ENCODE peak calls at places on chromosomes 7 and 10, in ten cellular contexts. G is left lung, V is GM23338, N is lower leg skin, X is astrocyte, W is MCF 10A, I is fibroblast of lung, P is GM13976, M is fibroblast of pulmonary artery, O is heart right ventricle. K is an unnamed sample.

GRCh38 chr10:95503012-95503411 is 58.2 kb downstream of the SORBS1 start:
- DNase-seq in V (no peak), X (no peak), N (no peak), G (no peak), I (no peak), M (no peak), W (no peak), P (no peak), O (no peak), K (no peak)

GRCh38 chr10:36624551-36625100 is 500.8 kb upstream of the ANKRD30A start:
- DNase-seq in P (no peak), N (no peak), O (no peak), I (no peak), G (no peak), M (no peak), X (no peak), W (no peak), V (no peak), K (no peak)

GRCh38 chr7:22586101-22586805 is 86.3 kb upstream of the STEAP1B start:
- DNase-seq in W (no peak), O (no peak), P (no peak), X (peak), M (no peak), V (no peak), N (no peak), G (no peak), I (peak), K (no peak)

GRCh38 chr10:70145666-70146488 is 623 bp downstream of the TYSND1 start:
- DNase-seq in W (peak), P (peak), M (peak), G (peak), O (peak), I (peak), X (peak), N (peak), V (peak), K (peak)

GRCh38 chr10:73641272-73642060 is at the start of gene MYOZ1:
- DNase-seq in M (no peak), N (no peak), W (no peak), G (no peak), X (no peak), O (no peak), V (peak), P (peak), I (peak), K (no peak)

GRCh38 chr7:10475940-10476641 is 497.6 kb upstream of the PHF14 start:
- DNase-seq in M (no peak), W (no peak), G (no peak), P (no peak), O (no peak), N (no peak), X (no peak), I (no peak), V (peak), K (no peak)

GRCh38 chr7:76303829-76304505 is 1.5 kb downstream of the HSPB1 start:
- DNase-seq in I (peak), V (no peak), G (no peak), X (no peak), P (no peak), O (no peak), N (no peak), M (no peak), W (peak), K (no peak)

GRCh38 chr7:47332213-47332612 is 249.7 kb downstream of the TNS3 start:
- DNase-seq in P (no peak), M (no peak), G (no peak), O (no peak), W (no peak), I (no peak), N (no peak), X (no peak), V (peak), K (peak)

GRCh38 chr10:75040576-75040975 is 70.9 kb upstream of the SAMD8 start:
- DNase-seq in G (no peak), I (no peak), M (no peak), P (no peak), V (no peak), W (no peak), O (no peak), N (no peak), X (no peak), K (no peak)

GRCh38 chr10:110033724-110034235 is 26.0 kb downstream of the ADD3 start:
- DNase-seq in I (no peak), W (no peak), O (no peak), P (no peak), G (no peak), V (no peak), M (no peak), N (no peak), X (no peak), K (no peak)

GRCh38 chr7:150738092-150739044 is 1.1 kb downstream of the GIMAP5 start:
- DNase-seq in O (no peak), X (no peak), P (no peak), G (no peak), I (peak), M (no peak), V (no peak), W (peak), N (no peak), K (no peak)

GRCh38 chr7:150737265-150738055 is at the start of gene GIMAP5:
- DNase-seq in O (no peak), N (no peak), G (no peak), P (peak), I (no peak), X (no peak), M (no peak), W (no peak), V (no peak), K (no peak)

GRCh38 chr7:150740053-150740452 is 2.8 kb downstream of the GIMAP5 start:
- DNase-seq in O (no peak), M (no peak), V (no peak), W (peak), X (no peak), I (no peak), P (no peak), G (no peak), N (no peak), K (no peak)

GRCh38 chr7:150736864-150737263 is 354 bp upstream of the GIMAP5 start:
- DNase-seq in N (no peak), X (no peak), M (no peak), V (no peak), G (no peak), P (no peak), O (no peak), W (no peak), I (no peak), K (no peak)

GRCh38 chr7:150739045-150739432 is 1.8 kb downstream of the GIMAP5 start:
- DNase-seq in W (no peak), M (no peak), X (no peak), P (no peak), G (no peak), O (no peak), I (no peak), N (no peak), V (no peak), K (no peak)
- TF ChIP-seq CTCF in W (no peak), M (no peak), X (no peak), P (peak), G (no peak), O (peak), I (no peak), N (no peak), V (no peak), K (no peak)

DNA sequence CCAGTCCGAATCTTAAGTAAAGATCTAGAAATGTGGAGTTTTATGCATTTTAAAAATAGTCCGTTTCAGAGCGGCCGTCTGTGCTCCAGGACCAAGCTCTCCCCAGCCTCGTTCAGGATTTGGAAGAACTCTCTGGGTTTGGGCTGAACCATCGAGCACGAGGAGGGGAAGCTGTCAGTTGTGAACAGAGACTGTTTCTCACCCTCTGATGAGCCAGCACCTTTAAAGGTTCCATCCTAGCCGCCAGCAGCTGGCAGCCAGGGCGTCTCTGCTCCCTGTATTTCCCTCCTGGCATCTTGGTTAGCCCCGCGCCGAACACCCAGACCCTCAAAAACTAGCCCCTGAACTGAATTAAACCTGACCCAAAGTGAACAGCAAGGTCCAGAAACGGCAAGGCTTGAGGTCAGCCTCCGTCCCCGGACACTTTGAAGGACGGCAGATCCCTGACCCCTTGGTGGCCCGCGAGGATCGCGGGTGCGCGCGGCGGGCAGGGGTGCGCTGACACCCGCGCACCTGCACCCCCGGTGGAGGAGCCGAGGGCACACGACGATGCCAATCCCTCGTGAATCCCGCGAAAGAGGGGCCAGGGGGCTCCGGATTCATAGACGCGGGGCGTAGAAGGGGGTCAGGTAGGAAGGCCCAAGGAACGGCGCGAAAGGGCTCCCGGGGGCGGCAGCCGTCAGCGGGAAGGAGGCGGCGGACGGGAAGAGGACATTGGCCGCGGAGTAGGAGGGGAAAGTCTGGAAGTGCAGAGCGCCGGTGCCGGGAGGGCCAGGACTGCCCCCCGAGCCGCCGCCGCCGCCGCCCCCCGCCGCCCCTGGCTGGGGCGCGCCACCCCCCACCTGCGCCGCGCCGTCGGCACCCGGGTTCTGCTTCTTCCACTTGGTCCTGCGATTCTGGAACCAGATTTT is 2.8 kb downstream of the NKX1-2 start:
- DNase-seq in P (no peak), W (no peak), I (no peak), X (no peak), N (no peak), O (no peak), V (peak), M (no peak), G (no peak), K (no peak)
- TF ChIP-seq CTCF in P (no peak), W (no peak), I (no peak), X (no peak), N (no peak), O (no peak), V (no peak), M (no peak), G (no peak), K (no peak)

GRCh38 chr7:80732635-80733034 is 94.2 kb downstream of the CD36 start:
- DNase-seq in N (no peak), W (peak), I (no peak), P (no peak), G (no peak), V (peak), O (no peak), X (no peak), M (no peak), K (no peak)
- TF ChIP-seq CTCF in N (no peak), W (peak), I (no peak), P (no peak), G (no peak), V (peak), O (no peak), X (peak), M (peak), K (peak)

GRCh38 chr10:47009215-47009838 is 98.1 kb downstream of the PTPN20 start:
- DNase-seq in G (no peak), M (no peak), V (no peak), W (no peak), N (no peak), O (no peak), X (no peak), P (no peak), I (no peak), K (no peak)

GRCh38 chr10:47012214-47012613 is 101.0 kb downstream of the PTPN20 start:
- DNase-seq in X (no peak), P (no peak), N (no peak), M (no peak), I (no peak), V (no peak), W (no peak), O (no peak), G (no peak), K (no peak)

GRCh38 chr10:47016564-47016963 is 105.3 kb downstream of the PTPN20 start:
- DNase-seq in M (no peak), P (no peak), V (no peak), O (no peak), I (no peak), W (no peak), N (no peak), X (no peak), G (no peak), K (no peak)

GRCh38 chr10:47015404-47015803 is 104.2 kb downstream of the PTPN20 start:
- DNase-seq in P (no peak), I (no peak), G (no peak), W (no peak), X (no peak), M (no peak), V (no peak), N (no peak), O (no peak), K (no peak)

DNA sequence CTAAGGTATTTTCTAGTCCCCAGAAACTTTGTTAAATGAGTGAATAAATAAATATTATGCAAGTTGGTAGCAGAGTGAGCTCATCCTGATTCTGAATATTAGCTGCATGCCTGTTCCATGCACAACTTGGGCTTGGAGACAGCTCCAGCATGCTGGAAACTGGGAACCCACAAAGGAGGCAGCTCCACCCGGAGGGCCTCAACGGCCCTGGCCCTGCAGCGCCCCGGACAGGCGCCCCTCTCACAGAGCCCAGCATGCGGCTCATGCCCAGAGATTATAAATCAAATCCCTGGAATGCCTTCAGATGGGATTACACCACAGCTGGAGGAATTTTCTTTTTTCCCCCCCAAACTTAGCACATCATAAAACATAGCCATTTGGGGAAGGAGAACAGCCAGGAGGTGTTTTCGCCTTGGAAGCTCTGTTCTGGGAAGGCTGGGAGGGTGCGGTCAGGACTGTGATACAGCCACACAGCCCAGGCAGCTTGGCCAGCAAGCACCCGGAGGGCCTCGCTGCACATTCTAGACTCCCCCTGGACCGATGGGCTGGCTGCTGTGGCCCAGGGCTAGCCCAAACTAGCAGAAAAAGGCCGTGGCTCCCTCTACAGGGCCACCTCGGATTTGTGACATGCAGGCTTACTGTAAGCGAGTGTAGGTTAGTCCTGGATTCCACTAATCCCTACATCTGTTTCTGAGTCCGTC is 102.4 kb downstream of the PTPN20 start:
- DNase-seq in O (no peak), W (no peak), V (peak), P (no peak), N (no peak), M (no peak), I (no peak), X (no peak), G (no peak), K (no peak)
- TF ChIP-seq CTCF in O (no peak), W (no peak), V (peak), P (no peak), N (no peak), M (no peak), I (no peak), X (no peak), G (no peak), K (no peak)

GRCh38 chr7:98213296-98213873 is 2.1 kb downstream of the BHLHA15 start:
- DNase-seq in I (no peak), M (no peak), G (peak), X (no peak), O (no peak), V (no peak), W (no peak), P (no peak), N (no peak), K (no peak)
- TF ChIP-seq CTCF in I (no peak), M (no peak), G (no peak), X (no peak), O (no peak), V (no peak), W (no peak), P (no peak), N (no peak), K (no peak)

GRCh38 chr7:1745018-1745532 is 75.0 kb downstream of the ELFN1 start:
- DNase-seq in O (no peak), V (no peak), N (no peak), P (no peak), M (no peak), I (no peak), X (no peak), G (no peak), W (no peak), K (no peak)
- TF ChIP-seq CTCF in O (no peak), V (no peak), N (no peak), P (no peak), M (no peak), I (no peak), X (no peak), G (no peak), W (no peak), K (no peak)

GRCh38 chr10:13270877-13271551 is 28.9 kb downstream of the PHYH start:
- DNase-seq in X (peak), V (no peak), P (no peak), M (peak), W (peak), N (no peak), O (no peak), G (no peak), I (peak), K (no peak)

GRCh38 chr10:13271552-13272163 is 28.2 kb downstream of the PHYH start:
- DNase-seq in I (no peak), V (peak), O (peak), G (no peak), N (peak), X (no peak), M (peak), W (peak), P (peak), K (peak)

GRCh38 chr10:13272164-13272571 is 27.7 kb downstream of the PHYH start:
- DNase-seq in I (peak), P (no peak), O (peak), N (peak), V (peak), G (no peak), M (peak), X (peak), W (no peak), K (no peak)

DNA sequence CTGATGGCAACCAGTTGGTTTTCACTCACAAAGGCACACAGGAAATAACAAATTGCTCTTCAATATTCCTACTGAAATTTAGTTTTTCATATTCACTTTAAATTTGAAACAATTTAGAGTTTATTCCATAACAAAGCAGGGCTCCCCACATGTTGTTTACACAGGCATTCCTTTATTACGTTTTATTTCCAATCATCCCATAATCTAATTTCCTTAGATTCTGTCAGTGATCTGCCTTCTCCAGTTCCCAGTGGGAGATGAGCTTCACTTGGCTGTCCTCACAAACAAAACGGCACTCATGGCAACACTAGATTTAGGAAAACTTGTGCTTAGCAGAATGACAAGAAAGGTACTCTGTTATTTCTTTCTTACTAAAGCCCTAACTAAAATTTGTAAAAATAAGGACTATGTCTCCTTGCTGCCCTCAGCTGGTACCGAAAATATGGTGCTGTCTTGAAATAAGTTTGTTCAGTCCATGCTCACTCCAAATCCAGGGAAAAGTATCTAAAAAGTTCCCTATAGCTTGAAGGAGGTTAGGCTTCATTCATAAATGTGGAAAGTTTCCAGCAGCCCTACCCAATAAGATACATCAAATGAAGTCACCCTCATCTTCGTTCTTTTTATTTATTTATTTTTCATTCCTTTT is 23.0 kb downstream of the PHYH start:
- DNase-seq in V (no peak), X (no peak), I (no peak), G (no peak), M (peak), O (no peak), N (no peak), W (no peak), P (no peak), K (no peak)
- TF ChIP-seq CTCF in V (peak), X (peak), I (peak), G (no peak), M (peak), O (no peak), N (no peak), W (no peak), P (no peak), K (no peak)

DNA sequence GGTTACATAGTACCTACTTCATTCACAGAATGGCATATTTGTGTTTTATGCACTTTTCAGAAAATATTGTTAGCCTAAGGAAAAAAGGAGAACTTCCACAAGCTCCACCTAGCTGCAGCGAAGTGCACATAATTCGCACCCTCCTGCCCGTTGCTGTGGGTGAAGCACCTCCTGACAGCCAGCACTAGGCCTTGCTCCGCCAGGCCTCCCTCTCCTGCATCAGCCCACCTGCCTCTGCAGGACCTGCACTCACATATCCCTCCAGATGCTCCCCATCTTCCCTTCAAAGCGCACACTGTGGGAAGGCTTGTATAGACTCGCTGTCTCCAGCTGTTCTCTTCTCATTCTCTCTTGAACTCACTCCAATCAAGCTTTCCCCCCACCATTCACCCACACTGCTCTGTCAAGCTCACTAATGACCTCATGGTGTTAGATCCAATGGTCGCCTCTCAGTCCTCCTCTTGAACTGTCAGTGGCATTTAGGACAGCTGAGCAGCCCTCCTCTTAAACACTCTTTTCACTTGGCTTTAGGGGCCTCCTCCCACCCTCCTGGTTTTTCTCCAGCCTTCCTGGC is 20.7 kb upstream of the GRID1 start:
- DNase-seq in V (no peak), X (no peak), P (no peak), M (no peak), W (no peak), G (no peak), I (no peak), N (peak), O (no peak), K (no peak)
- TF ChIP-seq CTCF in V (peak), X (no peak), P (no peak), M (peak), W (no peak), G (no peak), I (no peak), N (no peak), O (no peak), K (no peak)